ENCODE peak calls at places on chromosomes 13 and 19, in five cellular contexts. F is body of pancreas, Z is aorta, P is left ventricle myocardium inferior, O is thoracic aorta. N is an unnamed sample. For H3K4me1, the result is how much of the 10 kb centered on the place peaks cover.

GRCh38 chr13:113208424-113209335 is at the start of gene PCID2:
- DNase-seq in F (peak), Z (peak), P (peak), O (peak), N (peak)

GRCh38 chr13:26228080-26228479 is 6.0 kb upstream of the RNF6 start:
- DNase-seq in F (no peak), Z (no peak), P (no peak), O (no peak), N (no peak)

GRCh38 chr19:44746946-44747738 is 1.4 kb upstream of the BCL3 start:
- DNase-seq in F (peak), Z (peak), P (peak), O (peak), N (peak)

GRCh38 chr19:687569-688166 is 7.6 kb downstream of the PRSS57 start:
- DNase-seq in F (no peak), Z (no peak), P (no peak), O (no peak), N (no peak)

GRCh38 chr19:7534531-7534980 is 961 bp upstream of the PNPLA6 start:
- DNase-seq in F (peak), Z (peak), P (peak), O (peak), N (peak)

GRCh38 chr13:113808058-113808834 is 49.2 kb downstream of the TMEM255B start:
- DNase-seq in F (no peak), Z (no peak), P (no peak), O (no peak), N (no peak)

GRCh38 chr19:31821346-31821745 is 472.1 kb upstream of the TSHZ3 start:
- DNase-seq in F (no peak), Z (no peak), P (no peak), O (no peak), N (no peak)

GRCh38 chr19:46179076-46179740 is 31.2 kb downstream of the IGFL2 start:
- DNase-seq in F (no peak), Z (no peak), P (no peak), O (no peak), N (no peak)

GRCh38 chr19:33521480-33522370 is at the start of gene PEPD:
- DNase-seq in F (peak), Z (peak), P (peak), O (peak), N (peak)

GRCh38 chr13:88248393-88248792 is 577.2 kb downstream of the SLITRK5 start:
- DNase-seq in F (no peak), Z (no peak), P (no peak), O (no peak), N (no peak)

GRCh38 chr19:21463449-21464105 is 41.8 kb upstream of the ZNF429 start:
- DNase-seq in F (peak), Z (no peak), P (peak), O (no peak), N (peak)

GRCh38 chr13:52128714-52129700 is at the start of gene NEK5:
- DNase-seq in F (peak), Z (peak), P (peak), O (no peak), N (peak)

GRCh38 chr19:53960886-53961285 is 1.9 kb upstream of the CACNG8 start:
- DNase-seq in F (no peak), Z (no peak), P (no peak), O (no peak), N (no peak)

GRCh38 chr19:49746206-49746958 is 16.7 kb downstream of the TSKS start:
- DNase-seq in F (peak), Z (peak), P (peak), O (no peak), N (peak)

GRCh38 chr19:51016798-51017683 is 2.5 kb downstream of the KLK10 start:
- DNase-seq in F (peak), Z (no peak), P (no peak), O (no peak), N (peak)

GRCh38 chr13:41383400-41383799 is 72.3 kb downstream of the NAA16 start:
- DNase-seq in F (no peak), Z (no peak), P (no peak), O (no peak), N (no peak)

GRCh38 chr19:38266070-38266469 is 1.7 kb downstream of the SPINT2 start:
- DNase-seq in F (no peak), Z (no peak), P (no peak), O (no peak), N (no peak)

GRCh38 chr19:50534478-50534877 is 20.8 kb upstream of the ASPDH start:
- DNase-seq in F (no peak), Z (no peak), P (no peak), O (no peak), N (no peak)

GRCh38 chr13:113049521-113049941 is 56.1 kb upstream of the F7 start:
- DNase-seq in F (no peak), Z (peak), P (peak), O (no peak), N (no peak)

GRCh38 chr19:15280915-15281683 is 48.9 kb upstream of the EPHX3 start:
- DNase-seq in F (peak), Z (peak), P (peak), O (no peak), N (peak)

GRCh38 chr19:15282311-15282705 is 50.0 kb downstream of the BRD4 start:
- DNase-seq in F (no peak), Z (no peak), P (no peak), O (no peak), N (no peak)

GRCh38 chr19:15283141-15283885 is 49.0 kb downstream of the BRD4 start:
- DNase-seq in F (no peak), Z (peak), P (no peak), O (peak), N (no peak)

GRCh38 chr19:15279326-15279904 is 47.2 kb upstream of the EPHX3 start:
- DNase-seq in F (no peak), Z (no peak), P (no peak), O (no peak), N (no peak)

GRCh38 chr19:15280048-15280725 is 47.9 kb upstream of the EPHX3 start:
- DNase-seq in F (peak), Z (peak), P (peak), O (no peak), N (peak)
- H3K4me1 ChIP-seq in F (half or more), Z (under half), P (half or more), O (half or more), N (under half)

DNA sequence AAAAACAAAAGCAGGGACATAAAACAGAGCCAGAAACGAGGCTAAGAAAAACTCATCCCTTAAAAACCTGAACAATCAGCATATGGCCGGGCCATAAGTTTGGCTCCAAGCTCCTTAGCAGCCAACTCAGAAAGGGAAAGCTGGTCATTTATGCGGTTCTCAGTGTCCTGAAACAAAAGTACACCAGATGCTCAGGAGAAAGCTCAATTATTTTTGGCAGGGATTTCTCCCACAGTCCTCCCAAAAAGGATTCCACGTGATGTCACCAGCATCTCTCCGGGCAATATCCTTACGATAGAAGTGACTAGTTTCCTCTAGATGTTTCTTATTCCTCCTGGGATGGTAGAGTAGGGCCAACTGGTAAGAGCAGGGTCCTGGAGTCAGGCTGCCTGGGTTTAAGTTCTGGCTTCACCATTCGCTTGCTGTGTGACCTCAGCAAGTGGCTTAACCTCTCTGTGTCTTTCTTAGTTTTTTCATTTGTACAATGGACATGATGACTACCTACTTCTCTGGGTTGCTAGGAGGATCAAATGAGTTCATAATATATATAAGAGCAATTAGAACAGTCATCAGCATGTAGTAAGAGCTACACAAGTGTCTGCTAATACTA is 34.0 kb downstream of the PIN1 start:
- DNase-seq in F (no peak), Z (no peak), P (no peak), O (no peak), N (no peak)
- H3K4me1 ChIP-seq in F (under half), Z (under half), P (under half), O (under half), N (under half)

DNA sequence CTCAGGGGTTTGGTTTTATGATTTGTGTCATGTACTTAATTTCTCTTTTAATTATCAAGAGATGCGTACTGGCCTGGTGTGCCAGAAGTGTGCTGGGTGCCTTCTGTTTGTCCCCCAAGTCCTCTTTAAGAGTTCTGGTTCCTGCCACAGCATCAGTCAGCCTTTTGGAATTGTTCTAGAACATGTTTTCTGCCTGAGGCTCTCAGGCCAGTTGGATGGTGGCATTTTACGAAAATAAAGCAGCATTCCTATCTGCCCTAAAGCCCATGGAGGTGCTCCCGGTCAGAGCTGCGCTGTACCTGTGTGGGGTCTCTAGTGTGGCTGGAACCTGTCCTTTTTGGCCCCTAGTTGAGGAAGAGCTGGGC is 54.1 kb downstream of the TSSK6 start:
- DNase-seq in F (no peak), Z (no peak), P (no peak), O (no peak), N (no peak)
- H3K4me1 ChIP-seq in F (half or more), Z (under half), P (half or more), O (half or more), N (under half)

DNA sequence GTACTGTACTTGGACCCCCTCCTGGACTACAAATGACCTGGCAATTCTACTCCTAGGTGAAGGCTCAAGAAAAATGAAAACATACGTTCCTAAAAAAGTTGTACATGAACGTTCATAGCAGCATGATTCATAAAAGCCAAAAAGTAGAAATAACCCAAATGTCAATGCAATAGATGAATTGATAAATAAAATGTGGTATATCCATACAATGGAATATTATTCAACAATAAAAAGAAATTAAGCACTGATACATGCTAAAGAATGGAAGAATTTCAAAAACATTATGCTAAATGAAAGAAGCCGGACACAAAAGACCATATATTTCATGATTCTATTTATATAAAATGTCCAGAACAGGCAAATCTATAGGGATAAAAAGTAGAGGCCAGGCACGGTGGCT is 9.5 kb downstream of the ZNF432 start:
- DNase-seq in F (no peak), Z (no peak), P (no peak), O (no peak), N (no peak)
- H3K4me1 ChIP-seq in F (under half), Z (under half), P (under half), O (under half), N (under half)